ENCODE peak calls at places on chromosomes 13 and 19, in seven cellular contexts. One of them, this sample, is unnamed.

GRCh38 chr13:100528820-100529219 is 59.8 kb downstream of the GGACT start:
- DNase-seq in ovary: no peak
- DNase-seq in AG04449: no peak
- DNase-seq in stomach: no peak
- DNase-seq in right atrium auricular region: peak; percentile 47
- DNase-seq in right lobe of liver: peak; percentile 30
- DNase-seq in cardiac fibroblast: no peak
- DNase-seq in this sample: no peak

GRCh38 chr19:55638864-55639359 is 1.9 kb upstream of the ZNF580 start:
- DNase-seq in ovary: no peak
- DNase-seq in AG04449: no peak
- DNase-seq in stomach: no peak
- DNase-seq in right atrium auricular region: no peak
- DNase-seq in right lobe of liver: no peak
- DNase-seq in cardiac fibroblast: peak; percentile 55
- DNase-seq in this sample: peak; percentile 37

GRCh38 chr19:44142014-44142523 is 715 bp downstream of the ZNF234 start:
- DNase-seq in ovary: peak; percentile 10
- DNase-seq in AG04449: no peak
- DNase-seq in stomach: no peak
- DNase-seq in right atrium auricular region: no peak
- DNase-seq in right lobe of liver: no peak
- DNase-seq in cardiac fibroblast: peak; percentile 52
- DNase-seq in this sample: peak; percentile 43

GRCh38 chr19:7864719-7865074 is 9.5 kb downstream of the PRR36 start:
- DNase-seq in ovary: no peak
- DNase-seq in AG04449: no peak
- DNase-seq in stomach: no peak
- DNase-seq in right atrium auricular region: no peak
- DNase-seq in right lobe of liver: no peak
- DNase-seq in cardiac fibroblast: no peak
- DNase-seq in this sample: no peak

GRCh38 chr13:90302113-90302512 is 1045.4 kb upstream of the MIR17HG start:
- DNase-seq in ovary: no peak
- DNase-seq in AG04449: no peak
- DNase-seq in stomach: no peak
- DNase-seq in right atrium auricular region: no peak
- DNase-seq in right lobe of liver: no peak
- DNase-seq in cardiac fibroblast: peak; percentile 55
- DNase-seq in this sample: peak; percentile 68

GRCh38 chr19:43936219-43936618 is 1.1 kb upstream of the ZNF45 start:
- DNase-seq in ovary: no peak
- DNase-seq in AG04449: no peak
- DNase-seq in stomach: no peak
- DNase-seq in right atrium auricular region: no peak
- DNase-seq in right lobe of liver: no peak
- DNase-seq in cardiac fibroblast: no peak
- DNase-seq in this sample: no peak

GRCh38 chr13:44422755-44423643 is 49.4 kb downstream of the SERP2 start:
- DNase-seq in ovary: peak; percentile 29
- DNase-seq in AG04449: no peak
- DNase-seq in stomach: no peak
- DNase-seq in right atrium auricular region: no peak
- DNase-seq in right lobe of liver: peak; percentile 37
- DNase-seq in cardiac fibroblast: peak; percentile 12
- DNase-seq in this sample: no peak

GRCh38 chr19:15591796-15592195 is 23.2 kb upstream of the CYP4F8 start:
- DNase-seq in ovary: no peak
- DNase-seq in AG04449: no peak
- DNase-seq in stomach: no peak
- DNase-seq in right atrium auricular region: no peak
- DNase-seq in right lobe of liver: no peak
- DNase-seq in cardiac fibroblast: no peak
- DNase-seq in this sample: no peak

GRCh38 chr19:31451686-31452325 is 102.6 kb upstream of the TSHZ3 start:
- DNase-seq in ovary: no peak
- DNase-seq in AG04449: no peak
- DNase-seq in stomach: no peak
- DNase-seq in right atrium auricular region: no peak
- DNase-seq in right lobe of liver: no peak
- DNase-seq in cardiac fibroblast: peak; percentile 85
- DNase-seq in this sample: no peak

GRCh38 chr13:35796627-35797026 is 320.1 kb upstream of the MAB21L1 start:
- DNase-seq in ovary: no peak
- DNase-seq in AG04449: no peak
- DNase-seq in stomach: no peak
- DNase-seq in right atrium auricular region: no peak
- DNase-seq in right lobe of liver: no peak
- DNase-seq in cardiac fibroblast: no peak
- DNase-seq in this sample: no peak

GRCh38 chr13:76792680-76793334 is 93.4 kb downstream of the KCTD12 start:
- DNase-seq in ovary: peak; percentile 18
- DNase-seq in AG04449: peak; percentile 1
- DNase-seq in stomach: no peak
- DNase-seq in right atrium auricular region: no peak
- DNase-seq in right lobe of liver: no peak
- DNase-seq in cardiac fibroblast: peak; percentile 83
- DNase-seq in this sample: peak; percentile 74

GRCh38 chr19:41050426-41050825 is 37.8 kb upstream of the CYP2A13 start:
- DNase-seq in ovary: no peak
- DNase-seq in AG04449: no peak
- DNase-seq in stomach: no peak
- DNase-seq in right atrium auricular region: no peak
- DNase-seq in right lobe of liver: no peak
- DNase-seq in cardiac fibroblast: no peak
- DNase-seq in this sample: no peak

GRCh38 chr13:110229905-110230563 is 76.9 kb downstream of the COL4A1 start:
- DNase-seq in ovary: no peak
- DNase-seq in AG04449: no peak
- DNase-seq in stomach: no peak
- DNase-seq in right atrium auricular region: no peak
- DNase-seq in right lobe of liver: no peak
- DNase-seq in cardiac fibroblast: no peak
- DNase-seq in this sample: no peak

GRCh38 chr19:10784257-10784656 is 51.8 kb downstream of the TMED1 start:
- DNase-seq in ovary: no peak
- DNase-seq in AG04449: no peak
- DNase-seq in stomach: no peak
- DNase-seq in right atrium auricular region: no peak
- DNase-seq in right lobe of liver: no peak
- DNase-seq in cardiac fibroblast: no peak
- DNase-seq in this sample: no peak

GRCh38 chr13:87661471-87661870 is 9.7 kb upstream of the SLITRK5 start:
- DNase-seq in ovary: no peak
- DNase-seq in AG04449: no peak
- DNase-seq in stomach: no peak
- DNase-seq in right atrium auricular region: no peak
- DNase-seq in right lobe of liver: no peak
- DNase-seq in cardiac fibroblast: no peak
- DNase-seq in this sample: no peak

GRCh38 chr19:49888478-49888901 is 8.2 kb downstream of the IL4I1 start:
- DNase-seq in ovary: no peak
- DNase-seq in AG04449: no peak
- DNase-seq in stomach: no peak
- DNase-seq in right atrium auricular region: no peak
- DNase-seq in right lobe of liver: no peak
- DNase-seq in cardiac fibroblast: no peak
- DNase-seq in this sample: no peak

GRCh38 chr13:75226092-75226491 is 255.9 kb downstream of the TBC1D4 start:
- DNase-seq in ovary: no peak
- DNase-seq in AG04449: no peak
- DNase-seq in stomach: no peak
- DNase-seq in right atrium auricular region: no peak
- DNase-seq in right lobe of liver: no peak
- DNase-seq in cardiac fibroblast: no peak
- DNase-seq in this sample: no peak

GRCh38 chr13:94154362-94154761 is 325.1 kb downstream of the DCT start:
- DNase-seq in ovary: no peak
- DNase-seq in AG04449: peak; percentile 44
- DNase-seq in stomach: peak; percentile 40
- DNase-seq in right atrium auricular region: no peak
- DNase-seq in right lobe of liver: peak; percentile 94
- DNase-seq in cardiac fibroblast: peak; percentile 14
- DNase-seq in this sample: peak; percentile 81

GRCh38 chr19:50486823-50487515 is 10.3 kb upstream of the GARIN5A start:
- DNase-seq in ovary: no peak
- DNase-seq in AG04449: no peak
- DNase-seq in stomach: no peak
- DNase-seq in right atrium auricular region: no peak
- DNase-seq in right lobe of liver: no peak
- DNase-seq in cardiac fibroblast: peak; percentile 66
- DNase-seq in this sample: peak; percentile 11

DNA sequence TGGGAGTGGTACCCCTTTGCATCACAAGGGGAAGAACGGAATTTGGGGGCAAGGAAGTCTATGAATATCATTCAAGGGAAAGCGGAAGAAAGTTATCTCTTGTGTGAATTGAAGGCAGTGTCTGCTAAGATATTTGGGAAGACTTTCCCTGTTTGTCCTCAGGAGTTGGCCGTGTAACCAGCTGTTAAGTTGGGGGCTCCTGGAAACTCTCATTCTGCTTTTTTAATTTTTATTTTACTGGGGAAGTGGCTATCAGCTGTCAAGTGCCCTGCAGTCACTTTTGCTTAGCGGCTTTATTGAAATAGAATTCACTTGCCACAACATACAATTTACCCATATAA is 2.9 kb downstream of the UPF1 start:
- DNase-seq in ovary: no peak
- DNase-seq in AG04449: no peak
- DNase-seq in stomach: no peak
- DNase-seq in right atrium auricular region: no peak
- DNase-seq in right lobe of liver: no peak
- DNase-seq in cardiac fibroblast: no peak
- DNase-seq in this sample: no peak
- H3K4me3 ChIP-seq in ovary: no peak overlapping the region
- H3K4me3 ChIP-seq in AG04449: no peak overlapping the region
- H3K4me3 ChIP-seq in stomach: peak overlapping the region; percentile 85
- H3K4me3 ChIP-seq in right atrium auricular region: no peak overlapping the region
- H3K4me3 ChIP-seq in right lobe of liver: no peak overlapping the region
- H3K4me3 ChIP-seq in cardiac fibroblast: no peak overlapping the region
- H3K4me3 ChIP-seq in this sample: peak overlapping the region; percentile 86

GRCh38 chr13:27428160-27428559 is 3.7 kb downstream of the GTF3A start:
- DNase-seq in ovary: no peak
- DNase-seq in AG04449: no peak
- DNase-seq in stomach: no peak
- DNase-seq in right atrium auricular region: no peak
- DNase-seq in right lobe of liver: no peak
- DNase-seq in cardiac fibroblast: no peak
- DNase-seq in this sample: no peak

GRCh38 chr13:27424246-27425150 is at the start of gene GTF3A:
- DNase-seq in ovary: peak; percentile 81
- DNase-seq in AG04449: no peak
- DNase-seq in stomach: peak; percentile 88
- DNase-seq in right atrium auricular region: peak; percentile 84
- DNase-seq in right lobe of liver: peak; percentile 87
- DNase-seq in cardiac fibroblast: peak; percentile 84
- DNase-seq in this sample: peak; percentile 78

GRCh38 chr13:27427663-27428062 is 3.2 kb downstream of the GTF3A start:
- DNase-seq in ovary: no peak
- DNase-seq in AG04449: no peak
- DNase-seq in stomach: no peak
- DNase-seq in right atrium auricular region: no peak
- DNase-seq in right lobe of liver: no peak
- DNase-seq in cardiac fibroblast: no peak
- DNase-seq in this sample: peak; percentile 45

GRCh38 chr13:27425151-27425917 is 915 bp downstream of the GTF3A start:
- DNase-seq in ovary: no peak
- DNase-seq in AG04449: no peak
- DNase-seq in stomach: no peak
- DNase-seq in right atrium auricular region: no peak
- DNase-seq in right lobe of liver: no peak
- DNase-seq in cardiac fibroblast: peak; percentile 19
- DNase-seq in this sample: no peak

DNA sequence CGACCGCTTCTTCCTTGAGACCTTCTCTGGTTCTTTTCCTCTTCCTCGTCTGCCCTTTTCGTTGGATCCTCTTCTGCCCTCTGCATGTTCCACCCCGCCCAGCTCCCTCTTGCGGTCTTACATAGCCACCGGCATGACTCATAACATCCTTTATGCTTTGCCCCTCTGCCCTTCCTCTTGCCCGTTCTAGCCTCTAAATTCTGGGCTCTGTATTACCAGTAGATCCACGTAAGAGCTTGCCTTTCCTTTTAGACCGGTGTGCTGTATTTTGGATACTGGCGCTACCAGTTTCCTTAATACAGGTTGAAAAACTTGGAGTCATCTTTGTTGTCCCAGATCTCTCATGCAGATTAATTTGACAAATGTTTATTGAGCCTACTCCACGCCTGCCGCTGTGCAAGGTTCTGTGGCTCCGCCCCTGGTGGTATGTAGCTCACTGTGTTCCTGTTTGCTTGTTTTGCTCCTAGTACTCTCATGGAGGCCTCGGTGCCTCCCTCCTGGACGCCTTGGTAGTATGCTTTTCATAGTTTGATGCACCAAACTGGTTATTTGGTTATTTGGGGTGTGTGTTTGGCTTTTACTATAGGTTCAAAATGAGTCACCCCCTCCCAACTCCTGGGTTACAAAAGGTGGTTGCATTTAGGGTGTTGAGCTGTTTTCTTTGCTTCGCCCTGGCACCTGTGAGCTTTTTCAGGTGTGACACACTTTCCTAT is 1.7 kb downstream of the GTF3A start:
- DNase-seq in ovary: peak; percentile 31
- DNase-seq in AG04449: no peak
- DNase-seq in stomach: peak; percentile 82
- DNase-seq in right atrium auricular region: peak; percentile 84
- DNase-seq in right lobe of liver: peak; percentile 80
- DNase-seq in cardiac fibroblast: peak; percentile 81
- DNase-seq in this sample: peak; percentile 81
- TF ChIP-seq CTCF in ovary: no peak
- TF ChIP-seq CTCF in AG04449: peak; percentile 52
- TF ChIP-seq CTCF in stomach: no peak
- TF ChIP-seq CTCF in right atrium auricular region: peak; percentile 12
- TF ChIP-seq CTCF in right lobe of liver: peak; percentile 42
- TF ChIP-seq CTCF in cardiac fibroblast: peak; percentile 56
- TF ChIP-seq CTCF in this sample: peak; percentile 57

DNA sequence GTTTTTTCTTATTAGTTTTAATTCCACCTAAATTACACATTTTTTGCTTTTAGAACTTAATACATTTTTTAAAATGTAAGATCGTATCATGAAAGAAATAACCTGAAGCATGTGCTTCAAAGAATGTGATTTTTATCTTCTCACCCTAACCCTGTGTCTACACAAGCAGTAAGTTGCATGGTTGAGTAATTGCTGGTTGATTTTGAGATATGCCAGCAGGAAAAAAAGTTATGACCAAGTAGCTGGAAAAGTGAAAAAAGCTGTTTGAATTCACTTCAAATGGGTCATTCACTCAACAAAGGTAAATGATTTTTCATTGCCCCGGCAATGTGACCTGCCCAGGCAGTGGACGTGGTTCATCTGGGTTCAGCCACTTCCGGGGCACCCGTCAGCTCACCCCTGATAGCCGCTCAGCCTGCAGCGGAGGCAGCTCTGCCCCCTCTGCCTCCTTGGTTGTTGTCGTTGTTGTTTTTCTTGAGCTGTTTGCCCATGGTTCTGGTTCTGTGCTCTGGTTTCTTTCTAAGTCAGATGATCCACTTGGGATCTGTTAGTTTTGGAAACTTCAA is 18.4 kb downstream of the TNFRSF19 start:
- DNase-seq in ovary: no peak
- DNase-seq in AG04449: no peak
- DNase-seq in stomach: no peak
- DNase-seq in right atrium auricular region: no peak
- DNase-seq in right lobe of liver: no peak
- DNase-seq in cardiac fibroblast: no peak
- DNase-seq in this sample: no peak
- H3K4me3 ChIP-seq in ovary: no peak overlapping the region
- H3K4me3 ChIP-seq in AG04449: no peak overlapping the region
- H3K4me3 ChIP-seq in stomach: no peak overlapping the region
- H3K4me3 ChIP-seq in right atrium auricular region: no peak overlapping the region
- H3K4me3 ChIP-seq in right lobe of liver: no peak overlapping the region
- H3K4me3 ChIP-seq in cardiac fibroblast: no peak overlapping the region
- H3K4me3 ChIP-seq in this sample: peak overlapping the region; percentile 14

GRCh38 chr19:19275166-19275565 is 2.1 kb upstream of the TM6SF2 start:
- DNase-seq in ovary: no peak
- DNase-seq in AG04449: no peak
- DNase-seq in stomach: no peak
- DNase-seq in right atrium auricular region: no peak
- DNase-seq in right lobe of liver: no peak
- DNase-seq in cardiac fibroblast: no peak
- DNase-seq in this sample: no peak
- TF ChIP-seq CTCF in ovary: no peak
- TF ChIP-seq CTCF in AG04449: no peak
- TF ChIP-seq CTCF in stomach: no peak
- TF ChIP-seq CTCF in right atrium auricular region: no peak
- TF ChIP-seq CTCF in right lobe of liver: no peak
- TF ChIP-seq CTCF in cardiac fibroblast: no peak
- TF ChIP-seq CTCF in this sample: no peak

This sample was measured in AG10803.